ENCODE peak calls at places on chromosomes 1 and 21, in four cellular contexts. M is AG10803; T is T-helper 2 cell treated with Interferon-gamma antibody and Interleukin-4, amounts not matched to agents 5 μg/mL and 100 μg/mL, for 36 hours; X is dorsolateral prefrontal cortex. U is an unnamed sample.

GRCh38 chr1:10617318-10617717 is 142.6 kb downstream of the PEX14 start:
- DNase-seq in X (peak; percentile 6), T (no peak), M (no peak), U (no peak)

GRCh38 chr1:21258331-21259134 is 31.7 kb downstream of the ECE1 start:
- DNase-seq in T (no peak), M (no peak), X (no peak), U (no peak)

GRCh38 chr1:67647036-67647798 is 37.8 kb upstream of the GADD45A start:
- DNase-seq in X (no peak), M (peak; percentile 73), T (no peak), U (no peak)

GRCh38 chr1:95132762-95133161 is 15.6 kb downstream of the TLCD4 start:
- DNase-seq in T (no peak), X (no peak), M (no peak), U (no peak)

GRCh38 chr1:39165049-39165448 is 39.4 kb upstream of the MACF1 start:
- DNase-seq in M (peak; percentile 39), X (no peak), T (no peak), U (no peak)

GRCh38 chr21:15495965-15496364 is 233.8 kb upstream of the USP25 start:
- DNase-seq in M (no peak), X (no peak), T (no peak), U (no peak)

GRCh38 chr1:248752119-248752931 is 3.2 kb downstream of the LYPD8 start:
- DNase-seq in M (peak; percentile 9), X (no peak), T (no peak), U (no peak)

GRCh38 chr1:180482425-180483275 is 19.7 kb downstream of the ACBD6 start:
- DNase-seq in T (no peak), M (peak; percentile 59), X (no peak), U (peak; percentile 45)

GRCh38 chr1:197685785-197686184 is 89.5 kb downstream of the DENND1B start:
- DNase-seq in M (peak; percentile 6), T (no peak), X (no peak), U (no peak)

GRCh38 chr21:43343095-43343991 is 83.6 kb downstream of the SIK1 start:
- DNase-seq in X (no peak), M (no peak), T (no peak), U (peak; percentile 65)

GRCh38 chr1:114668784-114669561 is 876 bp downstream of the DENND2C start:
- DNase-seq in M (peak; percentile 42), T (no peak), X (no peak), U (no peak)

GRCh38 chr21:17513214-17514123 is 626 bp downstream of the CXADR start:
- DNase-seq in X (peak; percentile 52), M (no peak), T (peak; percentile 8), U (peak; percentile 50)

GRCh38 chr1:16144325-16145029 is 11.4 kb downstream of the EPHA2 start:
- DNase-seq in X (no peak), M (no peak), T (no peak), U (no peak)

GRCh38 chr1:225962440-225962975 is 21.5 kb upstream of the LEFTY2 start:
- DNase-seq in M (no peak), X (no peak), T (peak; percentile 41), U (peak; percentile 89)

GRCh38 chr1:81305997-81306452 is 494.7 kb upstream of the ADGRL2 start:
- DNase-seq in T (no peak), X (no peak), M (peak; percentile 47), U (no peak)

GRCh38 chr1:197782719-197783328 is 7.5 kb upstream of the DENND1B start:
- DNase-seq in T (no peak), M (no peak), X (no peak), U (no peak)

GRCh38 chr1:181043025-181043880 is 9.5 kb downstream of the MR1 start:
- DNase-seq in M (peak; percentile 49), T (no peak), X (no peak), U (peak; percentile 18)

GRCh38 chr1:234963180-234963903 is 165.3 kb downstream of the TOMM20 start:
- DNase-seq in M (peak; percentile 96), X (no peak), T (peak; percentile 95), U (no peak)

GRCh38 chr1:201049248-201049831 is 25.8 kb upstream of the KIF21B start:
- DNase-seq in T (no peak), M (no peak), X (no peak), U (no peak)

GRCh38 chr21:45102391-45102932 is 28.1 kb downstream of the ADARB1 start:
- DNase-seq in M (peak; percentile 83), T (no peak), X (no peak), U (no peak)

GRCh38 chr1:1984560-1985070 is 19.0 kb downstream of the CFAP74 start:
- DNase-seq in X (no peak), M (no peak), T (no peak), U (no peak)

GRCh38 chr1:236063919-236064673 is 794 bp downstream of the NID1 start:
- DNase-seq in X (peak; percentile 51), T (no peak), M (peak; percentile 82), U (peak; percentile 35)

GRCh38 chr1:43438006-43438405 is 15.7 kb downstream of the HYI start:
- DNase-seq in X (no peak), T (no peak), M (no peak), U (no peak)

GRCh38 chr1:241237873-241238272 is 119.1 kb downstream of the RGS7 start:
- DNase-seq in T (no peak), X (no peak), M (no peak), U (no peak)

GRCh38 chr1:24562625-24563024 is 6.7 kb downstream of the NCMAP start:
- DNase-seq in M (no peak), T (no peak), X (no peak), U (no peak)

GRCh38 chr1:171210355-171210754 is 25.3 kb downstream of the FMO2 start:
- DNase-seq in T (no peak), M (no peak), X (no peak), U (no peak)

GRCh38 chr1:235648954-235649721 is 446 bp downstream of the GNG4 start:
- DNase-seq in M (peak; percentile 52), X (no peak), T (peak; percentile 70), U (peak; percentile 79)

GRCh38 chr1:108154323-108154722 is 45.8 kb downstream of the SLC25A24 start:
- DNase-seq in T (no peak), X (no peak), M (no peak), U (no peak)

GRCh38 chr1:196467230-196467629 is 141.0 kb downstream of the KCNT2 start:
- DNase-seq in M (peak; percentile 9), T (no peak), X (no peak), U (no peak)

GRCh38 chr1:230790026-230790425 is 42.8 kb downstream of the CAPN9 start:
- DNase-seq in X (no peak), M (no peak), T (no peak), U (no peak)

GRCh38 chr1:87450615-87451209 is 122.0 kb downstream of the LMO4 start:
- DNase-seq in T (no peak), M (no peak), X (no peak), U (no peak)

GRCh38 chr21:15543473-15543872 is 186.3 kb upstream of the USP25 start:
- DNase-seq in T (no peak), X (no peak), M (no peak), U (no peak)

GRCh38 chr1:81725823-81726222 is 74.9 kb upstream of the ADGRL2 start:
- DNase-seq in M (no peak), X (no peak), T (no peak), U (no peak)